ENCODE peak calls at places on chromosome 6, in six cellular contexts. V, T, Q, B, D and C are unnamed samples.

GRCh38 chr6:134722996-134723871 is 226.7 kb downstream of the ALDH8A1 start:
- DNase-seq in V (no peak), T (no peak), Q (no peak), B (peak), D (no peak), C (no peak)

GRCh38 chr6:38012573-38012972 is 193.0 kb downstream of the ZFAND3 start:
- DNase-seq in V (peak), T (peak), Q (no peak), B (peak), D (no peak), C (peak)

GRCh38 chr6:115882174-115882573 is 178.5 kb downstream of the FRK start:
- DNase-seq in V (no peak), T (no peak), Q (no peak), B (no peak), D (no peak), C (no peak)

GRCh38 chr6:31175961-31176360 is 5.5 kb upstream of the POU5F1 start:
- DNase-seq in V (no peak), T (no peak), Q (no peak), B (peak), D (no peak), C (no peak)

GRCh38 chr6:1622851-1623768 is 13.4 kb downstream of the FOXC1 start:
- DNase-seq in V (no peak), T (no peak), Q (peak), B (no peak), D (no peak), C (no peak)

GRCh38 chr6:163965426-163966348 is 551.2 kb downstream of the QKI start:
- DNase-seq in V (no peak), T (peak), Q (no peak), B (no peak), D (peak), C (no peak)

GRCh38 chr6:5190467-5190866 is 70.3 kb downstream of the LYRM4 start:
- DNase-seq in V (no peak), T (no peak), Q (no peak), B (peak), D (no peak), C (no peak)

GRCh38 chr6:129203190-129203900 is 320.4 kb downstream of the LAMA2 start:
- DNase-seq in V (no peak), T (no peak), Q (no peak), B (no peak), D (no peak), C (no peak)

GRCh38 chr6:167683028-167683862 is 143.5 kb upstream of the AFDN start:
- DNase-seq in V (peak), T (peak), Q (peak), B (peak), D (peak), C (peak)

GRCh38 chr6:4280721-4281120 is 145.3 kb upstream of the ECI2 start:
- DNase-seq in V (no peak), T (no peak), Q (no peak), B (peak), D (peak), C (no peak)

GRCh38 chr6:47042238-47042843 is at the start of gene ADGRF1:
- DNase-seq in V (peak), T (no peak), Q (peak), B (no peak), D (no peak), C (no peak)

GRCh38 chr6:144758602-144759001 is 473.5 kb downstream of the UTRN start:
- DNase-seq in V (no peak), T (no peak), Q (no peak), B (peak), D (no peak), C (no peak)

GRCh38 chr6:98942263-98942803 is 5.4 kb downstream of the FBXL4 start:
- DNase-seq in V (no peak), T (no peak), Q (no peak), B (no peak), D (no peak), C (no peak)

GRCh38 chr6:10529231-10529801 is 8.2 kb downstream of the GCNT2 start:
- DNase-seq in V (peak), T (no peak), Q (peak), B (no peak), D (no peak), C (no peak)

DNA sequence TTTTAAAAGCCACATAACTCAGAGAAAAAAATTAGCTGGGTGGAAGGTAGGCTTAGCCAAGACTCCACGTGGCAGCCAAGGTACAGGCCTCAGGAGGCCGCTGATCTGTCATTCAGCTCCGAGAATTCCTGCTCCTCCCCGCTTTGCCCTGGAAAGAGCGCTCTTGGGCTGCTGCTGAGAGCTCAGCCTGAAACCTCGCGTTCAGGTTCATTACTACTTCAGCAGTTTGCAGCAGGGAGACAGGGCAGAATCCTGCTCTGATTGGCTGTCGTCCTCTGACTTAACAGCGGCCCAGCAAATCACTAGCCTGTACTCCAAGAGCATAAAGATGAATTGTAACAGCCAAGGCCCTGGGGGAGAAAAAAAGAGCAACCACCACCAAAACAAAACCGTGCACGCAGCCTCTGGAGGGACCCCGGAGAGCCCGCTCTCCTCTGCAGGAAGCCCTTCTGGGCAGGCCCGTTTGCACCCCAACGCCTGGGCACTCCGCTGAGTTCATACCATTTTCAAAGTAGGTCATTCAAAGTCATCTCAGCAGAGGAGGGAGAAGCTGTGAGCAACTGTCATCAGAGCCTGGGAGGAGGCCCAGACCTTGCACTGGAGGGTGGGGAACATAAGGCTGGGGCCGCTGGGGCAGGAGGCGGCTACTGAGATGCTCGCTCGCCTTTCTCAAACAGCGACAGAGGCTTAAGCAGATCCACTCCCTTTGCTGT is 42.2 kb upstream of the ATXN1 start:
- DNase-seq in V (peak), T (peak), Q (no peak), B (peak), D (peak), C (peak)
- H3K27ac ChIP-seq in V (no peak), T (no peak), Q (peak), B (peak), D (peak), C (no peak)

GRCh38 chr6:105178110-105178509 is 1.7 kb downstream of the POPDC3 start:
- DNase-seq in V (no peak), T (no peak), Q (no peak), B (peak), D (no peak), C (no peak)

GRCh38 chr6:105177521-105177920 is 2.3 kb downstream of the POPDC3 start:
- DNase-seq in V (no peak), T (no peak), Q (no peak), B (no peak), D (no peak), C (no peak)

GRCh38 chr6:105178636-105179035 is 1.2 kb downstream of the POPDC3 start:
- DNase-seq in V (no peak), T (no peak), Q (no peak), B (no peak), D (no peak), C (no peak)

GRCh38 chr6:105181981-105182515 is 2.2 kb upstream of the POPDC3 start:
- DNase-seq in V (no peak), T (no peak), Q (no peak), B (no peak), D (no peak), C (no peak)

DNA sequence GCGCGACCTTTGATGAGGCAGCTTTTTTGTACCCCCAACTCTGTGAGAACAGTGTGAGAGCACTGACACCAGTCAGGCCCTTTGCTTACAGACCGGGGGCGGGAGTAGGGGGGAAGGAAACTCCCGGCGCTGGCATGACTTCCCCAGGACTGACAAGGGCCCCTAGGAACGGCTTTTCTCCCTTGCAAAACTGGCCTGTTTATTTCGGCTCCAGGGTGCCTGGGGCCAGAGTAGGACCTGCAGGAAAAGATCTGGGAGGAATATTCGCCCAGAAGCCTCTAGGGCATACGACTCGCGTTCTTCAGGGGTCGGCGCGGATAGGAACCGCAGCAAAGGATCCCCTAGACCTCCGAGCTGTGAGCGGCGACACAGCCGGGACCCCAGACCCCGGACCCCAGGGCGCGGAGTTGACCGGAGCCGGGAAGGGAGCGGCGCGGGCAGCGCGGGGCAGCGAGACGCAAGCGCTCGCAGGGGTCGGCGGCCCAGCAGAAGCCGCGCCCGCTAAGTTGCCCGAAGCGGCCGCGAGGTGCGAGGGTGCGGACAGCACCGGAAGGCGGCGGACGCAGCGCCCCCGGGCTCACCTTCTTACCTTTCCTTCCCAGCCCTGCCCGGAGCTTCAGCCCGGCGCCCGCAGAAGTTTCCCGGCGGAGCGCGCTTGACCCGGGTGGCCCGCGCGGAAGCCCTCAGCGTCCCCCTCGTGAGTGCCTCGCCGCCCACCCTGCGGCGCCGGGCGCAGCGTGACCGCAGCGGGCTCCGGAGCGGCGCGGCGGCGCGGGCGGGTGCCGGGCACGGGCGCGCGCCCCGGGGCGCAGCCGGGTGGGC is at the start of gene POPDC3:
- DNase-seq in V (no peak), T (peak), Q (peak), B (peak), D (no peak), C (no peak)
- TF ChIP-seq POLR2A in V (no peak), T (no peak), Q (no peak), B (peak), D (no peak), C (no peak)

GRCh38 chr6:42443312-42444075 is 8.2 kb downstream of the TRERF1 start:
- DNase-seq in V (peak), T (no peak), Q (no peak), B (no peak), D (no peak), C (no peak)
- H3K27ac ChIP-seq in V (peak), T (no peak), Q (peak), B (peak), D (peak), C (peak)

GRCh38 chr6:26249959-26250805 is 114.8 kb upstream of the BTN3A2 start:
- DNase-seq in V (peak), T (no peak), Q (peak), B (peak), D (peak), C (no peak)
- TF ChIP-seq POLR2A in V (peak), T (no peak), Q (no peak), B (peak), D (peak), C (no peak)

DNA sequence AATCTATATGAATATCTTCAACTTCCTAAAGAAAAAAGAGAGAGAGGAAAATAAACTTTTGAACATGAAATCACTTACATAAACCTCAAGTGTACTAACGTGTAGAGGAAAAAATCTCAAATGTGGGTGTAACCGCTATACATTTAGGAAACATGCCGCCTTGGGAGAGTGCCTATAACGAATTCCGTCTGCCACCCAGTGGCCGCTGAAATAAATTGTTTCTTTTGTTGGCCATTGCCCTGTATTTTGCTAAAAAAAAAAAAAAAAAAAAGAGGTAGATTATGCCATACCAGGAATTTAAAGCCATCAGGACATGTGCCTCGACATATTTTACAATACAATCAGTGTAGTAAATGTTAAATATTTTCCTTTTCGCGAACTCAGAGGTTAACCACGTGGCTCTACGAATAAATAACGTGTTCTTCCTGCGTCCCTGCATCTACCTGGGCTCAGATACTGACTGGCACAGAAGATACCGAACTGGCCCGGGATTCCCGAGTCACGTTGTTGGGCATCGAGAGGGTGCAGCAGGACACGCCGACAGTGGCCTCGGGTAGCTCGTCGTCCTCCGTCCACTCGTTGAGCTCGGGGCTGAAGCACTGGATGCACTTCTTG is 14.3 kb downstream of the KLHL31 start:
- DNase-seq in V (peak), T (peak), Q (peak), B (peak), D (peak), C (peak)
- H3K27ac ChIP-seq in V (peak), T (no peak), Q (peak), B (peak), D (peak), C (no peak)

GRCh38 chr6:156776841-156777576 is at the start of gene ARID1B:
- DNase-seq in V (peak), T (peak), Q (peak), B (peak), D (peak), C (peak)
- TF ChIP-seq POLR2A in V (peak), T (no peak), Q (no peak), B (peak), D (peak), C (peak)

GRCh38 chr6:118886641-118887040 is 7.3 kb upstream of the ASF1A start:
- DNase-seq in V (no peak), T (no peak), Q (no peak), B (no peak), D (peak), C (no peak)

GRCh38 chr6:118890997-118891790 is 2.8 kb upstream of the ASF1A start:
- DNase-seq in V (no peak), T (no peak), Q (no peak), B (no peak), D (no peak), C (no peak)

GRCh38 chr6:118892248-118893094 is 1.5 kb upstream of the ASF1A start:
- DNase-seq in V (no peak), T (no peak), Q (no peak), B (no peak), D (no peak), C (no peak)

GRCh38 chr6:118893095-118893881 is 664 bp upstream of the ASF1A start:
- DNase-seq in V (peak), T (peak), Q (no peak), B (peak), D (peak), C (no peak)

GRCh38 chr6:118889163-118889562 is 4.8 kb upstream of the ASF1A start:
- DNase-seq in V (no peak), T (no peak), Q (no peak), B (no peak), D (no peak), C (no peak)
- H3K27ac ChIP-seq in V (no peak), T (no peak), Q (no peak), B (no peak), D (no peak), C (no peak)